ENCODE peak calls at places on chromosomes 6 and 20, in five cellular contexts. W, Z, O, U and Q are unnamed samples.

GRCh38 chr6:151054304-151054703 is 185.5 kb upstream of the AKAP12 start:
- ATAC-seq in U (peak), W (peak), Z (peak), O (no peak), Q (no peak)

GRCh38 chr6:85063611-85064010 is 299.2 kb upstream of the TBX18 start:
- ATAC-seq in W (no peak), O (no peak), U (no peak), Z (no peak), Q (no peak)

GRCh38 chr20:51713213-51713598 is 55.0 kb downstream of the ATP9A start:
- ATAC-seq in Z (no peak), W (no peak), U (no peak), O (no peak), Q (no peak)

GRCh38 chr20:56400001-56400640 is 7.7 kb downstream of the CSTF1 start:
- ATAC-seq in O (peak), U (peak), Z (peak), W (no peak), Q (no peak)

GRCh38 chr20:6818033-6818808 is 50.7 kb downstream of the BMP2 start:
- ATAC-seq in W (no peak), Z (no peak), U (no peak), O (no peak), Q (no peak)

GRCh38 chr20:650954-651353 is 2.0 kb downstream of the SRXN1 start:
- ATAC-seq in W (no peak), U (no peak), Z (no peak), O (no peak), Q (no peak)

GRCh38 chr20:39333211-39333610 is 371.1 kb downstream of the DHX35 start:
- ATAC-seq in U (no peak), O (no peak), Z (no peak), W (no peak), Q (no peak)

GRCh38 chr20:25484224-25484846 is 76.9 kb downstream of the GINS1 start:
- ATAC-seq in W (no peak), O (no peak), Z (no peak), U (no peak), Q (no peak)

GRCh38 chr20:22559711-22560305 is 24.6 kb downstream of the FOXA2 start:
- ATAC-seq in Z (no peak), U (no peak), W (no peak), O (no peak), Q (no peak)

GRCh38 chr6:51339728-51340127 is 521.1 kb downstream of the TFAP2B start:
- ATAC-seq in U (no peak), O (no peak), Z (no peak), W (no peak), Q (no peak)

GRCh38 chr6:129105793-129106192 is 222.9 kb downstream of the LAMA2 start:
- ATAC-seq in O (no peak), Z (no peak), U (no peak), W (no peak), Q (no peak)

GRCh38 chr20:49859807-49860206 is 47.2 kb downstream of the SLC9A8 start:
- ATAC-seq in U (no peak), O (no peak), Z (no peak), W (no peak), Q (no peak)

GRCh38 chr6:79841577-79842381 is 105.6 kb downstream of the ELOVL4 start:
- ATAC-seq in Z (no peak), W (no peak), O (no peak), U (no peak), Q (peak)

GRCh38 chr6:14622135-14622534 is 504.6 kb downstream of the CD83 start:
- ATAC-seq in O (no peak), Z (no peak), W (no peak), U (no peak), Q (no peak)

GRCh38 chr20:64138276-64138815 is 25.9 kb upstream of the MYT1 start:
- ATAC-seq in Z (no peak), U (no peak), O (no peak), W (no peak), Q (no peak)

GRCh38 chr6:29791786-29792122 is 35.9 kb upstream of the HLA-G start:
- ATAC-seq in W (no peak), O (no peak), Z (peak), U (peak), Q (peak)

GRCh38 chr6:64238071-64238470 is 602.5 kb downstream of the PHF3 start:
- ATAC-seq in W (no peak), Z (peak), O (no peak), U (no peak), Q (no peak)

GRCh38 chr6:33739611-33740010 is 7.1 kb downstream of the IP6K3 start:
- ATAC-seq in O (no peak), U (no peak), Z (no peak), W (no peak), Q (no peak)

GRCh38 chr6:50952092-50952932 is 133.6 kb downstream of the TFAP2B start:
- ATAC-seq in W (no peak), U (no peak), Z (no peak), O (no peak), Q (no peak)

GRCh38 chr6:82589509-82590206 is 226.0 kb downstream of the TPBG start:
- ATAC-seq in O (peak), U (no peak), Z (no peak), W (no peak), Q (no peak)

GRCh38 chr6:134604014-134604676 is 286.2 kb upstream of the SGK1 start:
- ATAC-seq in O (no peak), Z (no peak), U (no peak), W (no peak), Q (peak)

GRCh38 chr6:344816-345340 is 46.7 kb upstream of the IRF4 start:
- ATAC-seq in W (no peak), O (no peak), U (no peak), Z (no peak), Q (no peak)

GRCh38 chr6:139153876-139154275 is 19.0 kb downstream of the HECA start:
- ATAC-seq in O (peak), W (no peak), Z (no peak), U (no peak), Q (no peak)

GRCh38 chr6:8278562-8278961 is 156.8 kb downstream of the SLC35B3 start:
- ATAC-seq in U (no peak), W (no peak), O (no peak), Z (no peak), Q (no peak)

GRCh38 chr6:117414770-117415169 is 11.0 kb downstream of the ROS1 start:
- ATAC-seq in O (no peak), U (no peak), W (no peak), Z (no peak), Q (no peak)

GRCh38 chr20:42530855-42531674 is 658.6 kb downstream of the PTPRT start:
- ATAC-seq in Z (peak), O (no peak), W (no peak), U (no peak), Q (no peak)

GRCh38 chr6:78954740-78955139 is 87.4 kb downstream of the IRAK1BP1 start:
- ATAC-seq in O (no peak), W (no peak), U (no peak), Z (no peak), Q (no peak)